ENCODE peak calls at places on chromosomes 3 and 15, in ten cellular contexts. One of them, this sample, is unnamed.
A peak's percentile ranks its signal among the peaks of the same experiment; 100 is the strongest.

GRCh38 chr3:52234516-52235447 is 4.2 kb downstream of the TWF2 start:
- DNase-seq in cardiac muscle cell: no peak
- DNase-seq in aorta: peak; percentile 36
- DNase-seq in GM23248: no peak
- DNase-seq in psoas muscle: peak; percentile 83
- DNase-seq in heart right ventricle: no peak
- DNase-seq in fibroblast of lung: no peak
- DNase-seq in small intestine: no peak
- DNase-seq in breast epithelium: no peak
- DNase-seq in mesenchymal stem cell: no peak
- DNase-seq in this sample: no peak

GRCh38 chr15:60358935-60359672 is 38.7 kb downstream of the ANXA2 start:
- DNase-seq in cardiac muscle cell: no peak
- DNase-seq in aorta: no peak
- DNase-seq in GM23248: peak; percentile 80
- DNase-seq in psoas muscle: no peak
- DNase-seq in heart right ventricle: no peak
- DNase-seq in fibroblast of lung: peak; percentile 93
- DNase-seq in small intestine: no peak
- DNase-seq in breast epithelium: no peak
- DNase-seq in mesenchymal stem cell: peak; percentile 89
- DNase-seq in this sample: no peak

GRCh38 chr15:38545179-38545578 is 19.4 kb downstream of the RASGRP1 start:
- DNase-seq in cardiac muscle cell: no peak
- DNase-seq in aorta: no peak
- DNase-seq in GM23248: peak; percentile 16
- DNase-seq in psoas muscle: no peak
- DNase-seq in heart right ventricle: no peak
- DNase-seq in fibroblast of lung: peak; percentile 31
- DNase-seq in small intestine: no peak
- DNase-seq in breast epithelium: no peak
- DNase-seq in mesenchymal stem cell: no peak
- DNase-seq in this sample: no peak

GRCh38 chr3:52685285-52685704 is 418 bp downstream of the PBRM1 start:
- DNase-seq in cardiac muscle cell: peak; percentile 88
- DNase-seq in aorta: peak; percentile 91
- DNase-seq in GM23248: peak; percentile 91
- DNase-seq in psoas muscle: peak; percentile 90
- DNase-seq in heart right ventricle: peak; percentile 82
- DNase-seq in fibroblast of lung: no peak
- DNase-seq in small intestine: peak; percentile 84
- DNase-seq in breast epithelium: peak; percentile 77
- DNase-seq in mesenchymal stem cell: peak; percentile 75
- DNase-seq in this sample: peak; percentile 81

GRCh38 chr3:159988617-159989251 is at the start of gene IL12A:
- DNase-seq in cardiac muscle cell: peak; percentile 82
- DNase-seq in aorta: peak; percentile 94
- DNase-seq in GM23248: peak; percentile 80
- DNase-seq in psoas muscle: peak; percentile 85
- DNase-seq in heart right ventricle: peak; percentile 85
- DNase-seq in fibroblast of lung: peak; percentile 62
- DNase-seq in small intestine: peak; percentile 70
- DNase-seq in breast epithelium: peak; percentile 72
- DNase-seq in mesenchymal stem cell: peak; percentile 81
- DNase-seq in this sample: peak; percentile 78

GRCh38 chr3:134373942-134374790 is at the start of gene AMOTL2:
- DNase-seq in cardiac muscle cell: peak; percentile 96
- DNase-seq in aorta: peak; percentile 95
- DNase-seq in GM23248: peak; percentile 97
- DNase-seq in psoas muscle: peak; percentile 96
- DNase-seq in heart right ventricle: peak; percentile 89
- DNase-seq in fibroblast of lung: peak; percentile 96
- DNase-seq in small intestine: peak; percentile 83
- DNase-seq in breast epithelium: peak; percentile 85
- DNase-seq in mesenchymal stem cell: peak; percentile 93
- DNase-seq in this sample: no peak

GRCh38 chr3:193231201-193231600 is 9.8 kb upstream of the PLAAT1 start:
- DNase-seq in cardiac muscle cell: no peak
- DNase-seq in aorta: no peak
- DNase-seq in GM23248: no peak
- DNase-seq in psoas muscle: no peak
- DNase-seq in heart right ventricle: no peak
- DNase-seq in fibroblast of lung: no peak
- DNase-seq in small intestine: no peak
- DNase-seq in breast epithelium: no peak
- DNase-seq in mesenchymal stem cell: no peak
- DNase-seq in this sample: no peak

GRCh38 chr3:193812078-193812725 is 219.2 kb downstream of the OPA1 start:
- DNase-seq in cardiac muscle cell: no peak
- DNase-seq in aorta: no peak
- DNase-seq in GM23248: no peak
- DNase-seq in psoas muscle: no peak
- DNase-seq in heart right ventricle: no peak
- DNase-seq in fibroblast of lung: no peak
- DNase-seq in small intestine: no peak
- DNase-seq in breast epithelium: no peak
- DNase-seq in mesenchymal stem cell: no peak
- DNase-seq in this sample: no peak

GRCh38 chr15:68051109-68051508 is 3.0 kb upstream of the PIAS1 start:
- DNase-seq in cardiac muscle cell: no peak
- DNase-seq in aorta: no peak
- DNase-seq in GM23248: no peak
- DNase-seq in psoas muscle: no peak
- DNase-seq in heart right ventricle: no peak
- DNase-seq in fibroblast of lung: no peak
- DNase-seq in small intestine: no peak
- DNase-seq in breast epithelium: no peak
- DNase-seq in mesenchymal stem cell: no peak
- DNase-seq in this sample: no peak

GRCh38 chr15:75214293-75215096 is 12.8 kb downstream of the C15orf39 start:
- DNase-seq in cardiac muscle cell: no peak
- DNase-seq in aorta: no peak
- DNase-seq in GM23248: no peak
- DNase-seq in psoas muscle: no peak
- DNase-seq in heart right ventricle: no peak
- DNase-seq in fibroblast of lung: no peak
- DNase-seq in small intestine: no peak
- DNase-seq in breast epithelium: no peak
- DNase-seq in mesenchymal stem cell: no peak
- DNase-seq in this sample: no peak

GRCh38 chr3:120450261-120450913 is 405 bp downstream of the FSTL1 start:
- DNase-seq in cardiac muscle cell: peak; percentile 63
- DNase-seq in aorta: peak; percentile 82
- DNase-seq in GM23248: peak; percentile 64
- DNase-seq in psoas muscle: peak; percentile 57
- DNase-seq in heart right ventricle: peak; percentile 55
- DNase-seq in fibroblast of lung: no peak
- DNase-seq in small intestine: no peak
- DNase-seq in breast epithelium: peak; percentile 53
- DNase-seq in mesenchymal stem cell: peak; percentile 70
- DNase-seq in this sample: no peak

GRCh38 chr3:48966876-48967361 is 23.1 kb upstream of the P4HTM start:
- DNase-seq in cardiac muscle cell: no peak
- DNase-seq in aorta: peak; percentile 59
- DNase-seq in GM23248: peak; percentile 25
- DNase-seq in psoas muscle: peak; percentile 62
- DNase-seq in heart right ventricle: no peak
- DNase-seq in fibroblast of lung: no peak
- DNase-seq in small intestine: no peak
- DNase-seq in breast epithelium: no peak
- DNase-seq in mesenchymal stem cell: no peak
- DNase-seq in this sample: no peak

GRCh38 chr3:65439641-65440040 is 599.1 kb downstream of the MAGI1 start:
- DNase-seq in cardiac muscle cell: peak; percentile 75
- DNase-seq in aorta: peak; percentile 79
- DNase-seq in GM23248: peak; percentile 70
- DNase-seq in psoas muscle: peak; percentile 63
- DNase-seq in heart right ventricle: peak; percentile 44
- DNase-seq in fibroblast of lung: peak; percentile 40
- DNase-seq in small intestine: peak; percentile 56
- DNase-seq in breast epithelium: peak; percentile 52
- DNase-seq in mesenchymal stem cell: peak; percentile 75
- DNase-seq in this sample: no peak

GRCh38 chr3:74561881-74562280 is 52.6 kb downstream of the CNTN3 start:
- DNase-seq in cardiac muscle cell: no peak
- DNase-seq in aorta: no peak
- DNase-seq in GM23248: peak; percentile 96
- DNase-seq in psoas muscle: no peak
- DNase-seq in heart right ventricle: no peak
- DNase-seq in fibroblast of lung: peak; percentile 1
- DNase-seq in small intestine: no peak
- DNase-seq in breast epithelium: no peak
- DNase-seq in mesenchymal stem cell: no peak
- DNase-seq in this sample: no peak

GRCh38 chr3:178480795-178481194 is 55.4 kb upstream of the KCNMB2 start:
- DNase-seq in cardiac muscle cell: no peak
- DNase-seq in aorta: no peak
- DNase-seq in GM23248: no peak
- DNase-seq in psoas muscle: no peak
- DNase-seq in heart right ventricle: no peak
- DNase-seq in fibroblast of lung: no peak
- DNase-seq in small intestine: no peak
- DNase-seq in breast epithelium: no peak
- DNase-seq in mesenchymal stem cell: no peak
- DNase-seq in this sample: no peak

GRCh38 chr3:5056005-5056391 is 66.1 kb upstream of the ARL8B start:
- DNase-seq in cardiac muscle cell: no peak
- DNase-seq in aorta: no peak
- DNase-seq in GM23248: peak; percentile 27
- DNase-seq in psoas muscle: no peak
- DNase-seq in heart right ventricle: no peak
- DNase-seq in fibroblast of lung: peak; percentile 45
- DNase-seq in small intestine: no peak
- DNase-seq in breast epithelium: no peak
- DNase-seq in mesenchymal stem cell: peak; percentile 57
- DNase-seq in this sample: no peak

GRCh38 chr3:55492976-55493375 is 5.9 kb upstream of the WNT5A start:
- DNase-seq in cardiac muscle cell: no peak
- DNase-seq in aorta: no peak
- DNase-seq in GM23248: no peak
- DNase-seq in psoas muscle: no peak
- DNase-seq in heart right ventricle: no peak
- DNase-seq in fibroblast of lung: no peak
- DNase-seq in small intestine: no peak
- DNase-seq in breast epithelium: no peak
- DNase-seq in mesenchymal stem cell: no peak
- DNase-seq in this sample: no peak
- H3K27ac ChIP-seq in cardiac muscle cell: no peak overlapping the region
- H3K27ac ChIP-seq in aorta: no peak overlapping the region
- H3K27ac ChIP-seq in GM23248: no peak overlapping the region
- H3K27ac ChIP-seq in psoas muscle: no peak overlapping the region
- H3K27ac ChIP-seq in heart right ventricle: no peak overlapping the region
- H3K27ac ChIP-seq in fibroblast of lung: no peak overlapping the region
- H3K27ac ChIP-seq in small intestine: no peak overlapping the region
- H3K27ac ChIP-seq in breast epithelium: no peak overlapping the region
- H3K27ac ChIP-seq in mesenchymal stem cell: no peak overlapping the region
- H3K27ac ChIP-seq in this sample: no peak overlapping the region

GRCh38 chr3:148974726-148975125 is 16.6 kb upstream of the GYG1 start:
- DNase-seq in cardiac muscle cell: no peak
- DNase-seq in aorta: no peak
- DNase-seq in GM23248: no peak
- DNase-seq in psoas muscle: no peak
- DNase-seq in heart right ventricle: no peak
- DNase-seq in fibroblast of lung: no peak
- DNase-seq in small intestine: peak; percentile 20
- DNase-seq in breast epithelium: no peak
- DNase-seq in mesenchymal stem cell: no peak
- DNase-seq in this sample: no peak
- H3K4me3 ChIP-seq in cardiac muscle cell: no peak overlapping the region
- H3K4me3 ChIP-seq in aorta: no peak overlapping the region
- H3K4me3 ChIP-seq in GM23248: no peak overlapping the region
- H3K4me3 ChIP-seq in psoas muscle: peak overlapping the region; percentile 58
- H3K4me3 ChIP-seq in heart right ventricle: peak overlapping the region; percentile 23
- H3K4me3 ChIP-seq in fibroblast of lung: peak overlapping the region; percentile 58
- H3K4me3 ChIP-seq in small intestine: no peak overlapping the region
- H3K4me3 ChIP-seq in breast epithelium: peak overlapping the region; percentile 8
- H3K4me3 ChIP-seq in mesenchymal stem cell: peak overlapping the region; percentile 53
- H3K4me3 ChIP-seq in this sample: no peak overlapping the region

DNA sequence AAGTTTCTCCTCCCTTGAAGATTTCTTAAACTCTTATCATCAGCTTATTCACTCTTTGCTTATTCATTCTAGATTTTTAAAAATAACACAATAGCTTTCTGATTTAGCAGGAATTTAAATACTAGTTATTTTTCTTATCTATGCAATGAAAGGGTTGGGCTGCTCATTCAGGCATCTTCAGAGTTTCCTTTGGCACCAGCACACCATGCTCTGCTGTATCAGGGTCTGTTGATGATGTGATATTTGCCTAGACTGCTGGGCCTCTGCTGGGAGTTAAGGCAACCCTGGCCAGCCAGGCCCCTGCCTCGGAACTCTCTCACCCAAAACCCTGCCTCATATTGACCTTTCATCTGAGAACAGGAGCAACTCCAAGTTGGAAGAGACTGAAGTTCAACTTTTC is 35.0 kb downstream of the DRD3 start:
- DNase-seq in cardiac muscle cell: no peak
- DNase-seq in aorta: no peak
- DNase-seq in GM23248: peak; percentile 21
- DNase-seq in psoas muscle: no peak
- DNase-seq in heart right ventricle: no peak
- DNase-seq in fibroblast of lung: peak; percentile 82
- DNase-seq in small intestine: no peak
- DNase-seq in breast epithelium: no peak
- DNase-seq in mesenchymal stem cell: no peak
- DNase-seq in this sample: no peak
- H3K27ac ChIP-seq in cardiac muscle cell: no peak overlapping the region
- H3K27ac ChIP-seq in aorta: peak overlapping the region; percentile 29
- H3K27ac ChIP-seq in GM23248: peak overlapping the region; percentile 76
- H3K27ac ChIP-seq in psoas muscle: no peak overlapping the region
- H3K27ac ChIP-seq in heart right ventricle: no peak overlapping the region
- H3K27ac ChIP-seq in fibroblast of lung: no peak overlapping the region
- H3K27ac ChIP-seq in small intestine: no peak overlapping the region
- H3K27ac ChIP-seq in breast epithelium: no peak overlapping the region
- H3K27ac ChIP-seq in mesenchymal stem cell: no peak overlapping the region
- H3K27ac ChIP-seq in this sample: no peak overlapping the region

DNA sequence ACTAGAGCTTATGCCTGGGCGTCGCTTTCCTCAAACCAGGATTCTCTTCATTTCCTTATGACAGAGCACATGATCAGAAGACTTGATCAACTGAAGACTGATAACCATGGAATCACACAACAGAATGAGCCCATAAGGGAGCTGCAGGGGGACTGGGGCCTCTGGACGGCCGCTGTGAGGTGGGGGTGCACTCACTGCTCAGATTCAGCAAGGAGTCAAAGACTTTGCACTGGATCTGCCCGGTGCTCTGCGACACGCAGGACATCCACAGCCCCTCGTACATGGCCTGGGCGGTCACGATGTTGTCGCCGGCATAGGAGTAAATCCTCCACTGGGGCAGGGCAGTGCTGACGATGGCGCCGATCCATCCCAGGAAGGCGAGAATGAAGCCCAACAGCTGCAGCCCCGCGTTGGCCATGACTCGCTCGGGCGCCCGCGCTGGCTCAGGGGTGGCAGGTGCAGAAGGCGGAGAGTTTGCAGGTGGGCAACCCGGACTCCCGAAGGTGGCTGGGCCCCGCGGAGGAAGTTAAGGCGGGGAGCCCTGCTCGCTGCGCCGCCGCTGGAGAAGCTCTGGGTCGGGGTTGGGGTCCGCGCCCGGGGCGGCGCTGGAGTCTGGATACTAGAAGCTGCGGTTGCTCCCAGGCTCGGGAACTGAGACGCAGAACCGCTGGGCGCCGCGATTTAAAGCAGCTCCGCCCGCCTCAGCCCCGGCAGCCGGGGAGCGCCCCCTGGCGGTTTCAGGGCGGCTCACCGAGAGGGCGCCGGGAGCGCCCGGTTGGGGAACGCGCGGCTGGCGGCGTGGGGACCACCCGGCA is at the start of gene CLDN1:
- DNase-seq in cardiac muscle cell: peak; percentile 94
- DNase-seq in aorta: peak; percentile 94
- DNase-seq in GM23248: peak; percentile 90
- DNase-seq in psoas muscle: peak; percentile 87
- DNase-seq in heart right ventricle: peak; percentile 81
- DNase-seq in fibroblast of lung: peak; percentile 67
- DNase-seq in small intestine: peak; percentile 73
- DNase-seq in breast epithelium: peak; percentile 78
- DNase-seq in mesenchymal stem cell: peak; percentile 80
- DNase-seq in this sample: peak; percentile 35
- H3K4me3 ChIP-seq in cardiac muscle cell: peak within 1 kb of the TSS; percentile 48
- H3K4me3 ChIP-seq in aorta: no peak within 1 kb of the TSS
- H3K4me3 ChIP-seq in GM23248: peak within 1 kb of the TSS; percentile 74
- H3K4me3 ChIP-seq in psoas muscle: peak within 1 kb of the TSS; percentile 73
- H3K4me3 ChIP-seq in heart right ventricle: peak within 1 kb of the TSS; percentile 64
- H3K4me3 ChIP-seq in fibroblast of lung: peak within 1 kb of the TSS; percentile 57
- H3K4me3 ChIP-seq in small intestine: peak within 1 kb of the TSS; percentile 9
- H3K4me3 ChIP-seq in breast epithelium: peak within 1 kb of the TSS; percentile 58
- H3K4me3 ChIP-seq in mesenchymal stem cell: peak within 1 kb of the TSS; percentile 75
- H3K4me3 ChIP-seq in this sample: no peak within 1 kb of the TSS

This sample was measured in CD4-positive, CD25-positive, alpha-beta regulatory T cell.